ENCODE peak calls at places on chromosomes 16 and 17, in six cellular contexts. One of them, this sample, is unnamed.

GRCh38 chr16:77603656-77604055 is 118.7 kb upstream of the NUDT7 start:
- DNase-seq in MV-4-11: no peak
- DNase-seq in ascending aorta: no peak
- DNase-seq in SHP77: no peak
- DNase-seq in T-cell: no peak
- DNase-seq in pons: no peak
- DNase-seq in this sample: no peak

GRCh38 chr17:78532311-78532710 is 44.9 kb downstream of the DNAH17 start:
- DNase-seq in MV-4-11: no peak
- DNase-seq in ascending aorta: no peak
- DNase-seq in SHP77: no peak
- DNase-seq in T-cell: no peak
- DNase-seq in pons: no peak
- DNase-seq in this sample: no peak

GRCh38 chr17:47686661-47687327 is 7.2 kb upstream of the TBKBP1 start:
- DNase-seq in MV-4-11: no peak
- DNase-seq in ascending aorta: no peak
- DNase-seq in SHP77: no peak
- DNase-seq in T-cell: no peak
- DNase-seq in pons: no peak
- DNase-seq in this sample: no peak

GRCh38 chr16:79562166-79562823 is 38.2 kb downstream of the MAF start:
- DNase-seq in MV-4-11: no peak
- DNase-seq in ascending aorta: no peak
- DNase-seq in SHP77: no peak
- DNase-seq in T-cell: no peak
- DNase-seq in pons: peak
- DNase-seq in this sample: no peak

GRCh38 chr16:15819046-15819445 is 37.8 kb downstream of the MYH11 start:
- DNase-seq in MV-4-11: no peak
- DNase-seq in ascending aorta: no peak
- DNase-seq in SHP77: no peak
- DNase-seq in T-cell: no peak
- DNase-seq in pons: no peak
- DNase-seq in this sample: no peak

GRCh38 chr17:48023408-48024148 is 14.0 kb downstream of the COPZ2 start:
- DNase-seq in MV-4-11: peak
- DNase-seq in ascending aorta: peak
- DNase-seq in SHP77: peak
- DNase-seq in T-cell: no peak
- DNase-seq in pons: peak
- DNase-seq in this sample: peak

GRCh38 chr17:14471052-14471451 is 170.2 kb downstream of the HS3ST3B1 start:
- DNase-seq in MV-4-11: no peak
- DNase-seq in ascending aorta: no peak
- DNase-seq in SHP77: peak
- DNase-seq in T-cell: no peak
- DNase-seq in pons: no peak
- DNase-seq in this sample: no peak

GRCh38 chr17:219696-220095 is 38.2 kb upstream of the DOC2B start:
- DNase-seq in MV-4-11: no peak
- DNase-seq in ascending aorta: peak
- DNase-seq in SHP77: no peak
- DNase-seq in T-cell: no peak
- DNase-seq in pons: no peak
- DNase-seq in this sample: no peak

GRCh38 chr17:81277421-81277820 is 17.7 kb downstream of the SLC38A10 start:
- DNase-seq in MV-4-11: no peak
- DNase-seq in ascending aorta: no peak
- DNase-seq in SHP77: no peak
- DNase-seq in T-cell: no peak
- DNase-seq in pons: peak
- DNase-seq in this sample: no peak

GRCh38 chr17:73942668-73943415 is 260.6 kb upstream of the RPL38 start:
- DNase-seq in MV-4-11: no peak
- DNase-seq in ascending aorta: no peak
- DNase-seq in SHP77: no peak
- DNase-seq in T-cell: no peak
- DNase-seq in pons: no peak
- DNase-seq in this sample: no peak

GRCh38 chr16:84650062-84650991 is 2.0 kb downstream of the KLHL36 start:
- DNase-seq in MV-4-11: no peak
- DNase-seq in ascending aorta: no peak
- DNase-seq in SHP77: no peak
- DNase-seq in T-cell: no peak
- DNase-seq in pons: peak
- DNase-seq in this sample: no peak

GRCh38 chr16:31502981-31503380 is 5.2 kb downstream of the RUSF1 start:
- DNase-seq in MV-4-11: no peak
- DNase-seq in ascending aorta: no peak
- DNase-seq in SHP77: no peak
- DNase-seq in T-cell: no peak
- DNase-seq in pons: no peak
- DNase-seq in this sample: no peak

GRCh38 chr17:17445296-17445924 is 31.4 kb upstream of the MED9 start:
- DNase-seq in MV-4-11: no peak
- DNase-seq in ascending aorta: no peak
- DNase-seq in SHP77: peak
- DNase-seq in T-cell: no peak
- DNase-seq in pons: no peak
- DNase-seq in this sample: no peak

GRCh38 chr17:29383687-29384086 is 6.5 kb upstream of the TAOK1 start:
- DNase-seq in MV-4-11: no peak
- DNase-seq in ascending aorta: no peak
- DNase-seq in SHP77: no peak
- DNase-seq in T-cell: no peak
- DNase-seq in pons: no peak
- DNase-seq in this sample: no peak